ENCODE peak calls at places on chromosomes 2 and 18, in six cellular contexts. U is GM12878, Q is A549, I is upper lobe of left lung, L is K562, V is HepG2. K is an unnamed sample.

GRCh38 chr18:51637881-51638280 is 440.4 kb upstream of the MEX3C start:
- ATAC-seq in U (no peak), Q (no peak), I (no peak), L (no peak), V (no peak), K (no peak)

GRCh38 chr2:109209412-109209811 is 80.4 kb downstream of the SH3RF3 start:
- ATAC-seq in U (no peak), Q (peak), I (no peak), L (no peak), V (no peak), K (peak)

GRCh38 chr18:63177822-63178525 is 141.6 kb downstream of the BCL2 start:
- ATAC-seq in U (no peak), Q (no peak), I (no peak), L (no peak), V (no peak), K (peak)

GRCh38 chr2:188324067-188324466 is 32.4 kb downstream of the GULP1 start:
- ATAC-seq in U (no peak), Q (no peak), I (no peak), L (no peak), V (no peak), K (no peak)

GRCh38 chr2:24909555-24910177 is 10.4 kb downstream of the ADCY3 start:
- ATAC-seq in U (no peak), Q (no peak), I (no peak), L (no peak), V (no peak), K (no peak)

GRCh38 chr2:187580462-187581124 is 26.4 kb upstream of the TFPI start:
- ATAC-seq in U (peak), Q (peak), I (no peak), L (peak), V (peak), K (no peak)

GRCh38 chr2:119692954-119693353 is 14.0 kb downstream of the TMEM177 start:
- ATAC-seq in U (no peak), Q (no peak), I (no peak), L (no peak), V (peak), K (no peak)

GRCh38 chr2:212007972-212008371 is 530.6 kb downstream of the ERBB4 start:
- ATAC-seq in U (no peak), Q (no peak), I (no peak), L (no peak), V (no peak), K (no peak)

GRCh38 chr18:32333781-32334180 is 136.9 kb downstream of the GAREM1 start:
- ATAC-seq in U (no peak), Q (peak), I (no peak), L (no peak), V (peak), K (no peak)

GRCh38 chr2:129465045-129465444 is 514.4 kb upstream of the RAB6C start:
- ATAC-seq in U (no peak), Q (no peak), I (no peak), L (no peak), V (no peak), K (no peak)

GRCh38 chr2:210956101-210956500 is 399.7 kb downstream of the CPS1 start:
- ATAC-seq in U (no peak), Q (no peak), I (no peak), L (no peak), V (no peak), K (no peak)

GRCh38 chr2:55120634-55121359 is 70.5 kb upstream of the RTN4 start:
- ATAC-seq in U (no peak), Q (peak), I (no peak), L (peak), V (peak), K (no peak)

GRCh38 chr2:240456607-240457222 is 21.3 kb downstream of the GPC1 start:
- ATAC-seq in U (no peak), Q (no peak), I (peak), L (no peak), V (no peak), K (no peak)

GRCh38 chr2:164802095-164802744 is 39.4 kb downstream of the COBLL1 start:
- ATAC-seq in U (no peak), Q (no peak), I (no peak), L (no peak), V (peak), K (no peak)

GRCh38 chr2:121382744-121383143 is 97.7 kb upstream of the TFCP2L1 start:
- ATAC-seq in U (peak), Q (peak), I (no peak), L (peak), V (peak), K (no peak)

GRCh38 chr2:85390941-85391669 is 19.1 kb downstream of the CAPG start:
- ATAC-seq in U (peak), Q (peak), I (peak), L (peak), V (peak), K (peak)

GRCh38 chr2:13034861-13035260 is 318.1 kb downstream of the TRIB2 start:
- ATAC-seq in U (no peak), Q (no peak), I (no peak), L (no peak), V (no peak), K (no peak)

GRCh38 chr2:157418215-157418614 is 25.7 kb downstream of the CYTIP start:
- ATAC-seq in U (no peak), Q (no peak), I (no peak), L (no peak), V (no peak), K (no peak)

GRCh38 chr18:27838230-27838629 is 338.7 kb downstream of the CDH2 start:
- ATAC-seq in U (no peak), Q (no peak), I (no peak), L (no peak), V (no peak), K (no peak)

GRCh38 chr2:28445448-28446258 is 50.2 kb upstream of the PLB1 start:
- ATAC-seq in U (no peak), Q (peak), I (peak), L (no peak), V (no peak), K (peak)

GRCh38 chr2:127161176-127162136 is 54.5 kb upstream of the BIN1 start:
- ATAC-seq in U (no peak), Q (no peak), I (no peak), L (no peak), V (no peak), K (no peak)

GRCh38 chr2:42300527-42300926 is 60.5 kb downstream of the COX7A2L start:
- ATAC-seq in U (no peak), Q (no peak), I (no peak), L (no peak), V (peak), K (no peak)

GRCh38 chr2:109164739-109165221 is 35.8 kb downstream of the SH3RF3 start:
- ATAC-seq in U (no peak), Q (no peak), I (no peak), L (no peak), V (no peak), K (peak)

GRCh38 chr18:23438608-23439366 is 14.3 kb upstream of the RIOK3 start:
- ATAC-seq in U (peak), Q (no peak), I (no peak), L (peak), V (peak), K (no peak)

DNA sequence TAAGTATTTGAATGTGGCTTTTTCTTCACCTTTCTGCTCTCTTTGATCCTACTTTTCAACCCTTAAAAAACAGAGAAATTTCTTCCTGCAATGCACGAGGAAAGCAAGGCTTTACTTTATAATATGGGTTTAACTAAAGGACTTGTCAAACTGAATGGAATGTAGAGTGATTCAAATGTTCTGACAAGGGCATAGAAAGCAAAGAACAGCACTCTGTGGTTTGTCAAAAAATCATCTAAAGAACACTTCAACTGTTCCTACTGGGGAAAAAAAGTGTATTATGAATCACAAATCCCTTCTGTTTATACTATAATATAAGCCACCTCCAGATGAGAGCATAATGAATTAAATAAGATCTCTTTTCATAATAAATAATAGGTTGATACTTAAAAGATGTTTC is 45.0 kb upstream of the RIT2 start:
- ATAC-seq in U (no peak), Q (no peak), I (no peak), L (no peak), V (no peak), K (no peak)
- TF ChIP-seq EP300 in U (no peak), Q (no peak), I (no peak), L (no peak), V (no peak), K (no peak)

DNA sequence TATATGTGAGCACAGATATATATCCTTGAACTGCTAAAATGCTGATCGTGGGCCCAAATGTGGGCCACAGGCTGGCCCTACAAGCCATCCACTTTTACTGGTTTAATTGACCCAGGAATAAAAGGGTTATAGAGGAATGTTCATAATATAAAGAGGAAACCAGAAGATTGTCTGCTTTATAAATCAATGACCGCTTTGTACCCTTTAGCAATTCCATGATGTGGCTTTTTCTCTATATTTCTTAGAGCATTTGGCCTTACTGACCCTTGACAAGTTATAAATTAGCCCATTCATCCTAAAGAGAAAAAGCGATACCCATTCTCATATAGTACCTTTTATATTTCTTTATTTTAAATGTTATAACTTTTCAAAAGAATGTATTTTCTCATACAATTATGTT is 87.1 kb upstream of the ITGA4 start:
- ATAC-seq in U (no peak), Q (no peak), I (no peak), L (no peak), V (no peak), K (no peak)
- H3K27ac ChIP-seq in U (no peak), Q (no peak), I (no peak), L (no peak), V (no peak), K (no peak)

GRCh38 chr2:102049756-102050443 is 58.1 kb downstream of the IL1R2 start:
- ATAC-seq in U (peak), Q (peak), I (no peak), L (no peak), V (no peak), K (peak)
- TF ChIP-seq EP300 in U (no peak), Q (no peak), I (no peak), L (no peak), V (no peak), K (no peak)

GRCh38 chr2:113977660-113978523 is 88.0 kb downstream of the ACTR3 start:
- ATAC-seq in U (peak), Q (peak), I (no peak), L (peak), V (peak), K (no peak)

GRCh38 chr2:113980946-113981345 is 91.1 kb downstream of the ACTR3 start:
- ATAC-seq in U (no peak), Q (no peak), I (no peak), L (no peak), V (no peak), K (no peak)

GRCh38 chr2:113981404-113982134 is 91.7 kb downstream of the ACTR3 start:
- ATAC-seq in U (no peak), Q (no peak), I (no peak), L (no peak), V (no peak), K (no peak)

GRCh38 chr2:113978524-113979171 is 88.8 kb downstream of the ACTR3 start:
- ATAC-seq in U (no peak), Q (no peak), I (no peak), L (no peak), V (no peak), K (no peak)

DNA sequence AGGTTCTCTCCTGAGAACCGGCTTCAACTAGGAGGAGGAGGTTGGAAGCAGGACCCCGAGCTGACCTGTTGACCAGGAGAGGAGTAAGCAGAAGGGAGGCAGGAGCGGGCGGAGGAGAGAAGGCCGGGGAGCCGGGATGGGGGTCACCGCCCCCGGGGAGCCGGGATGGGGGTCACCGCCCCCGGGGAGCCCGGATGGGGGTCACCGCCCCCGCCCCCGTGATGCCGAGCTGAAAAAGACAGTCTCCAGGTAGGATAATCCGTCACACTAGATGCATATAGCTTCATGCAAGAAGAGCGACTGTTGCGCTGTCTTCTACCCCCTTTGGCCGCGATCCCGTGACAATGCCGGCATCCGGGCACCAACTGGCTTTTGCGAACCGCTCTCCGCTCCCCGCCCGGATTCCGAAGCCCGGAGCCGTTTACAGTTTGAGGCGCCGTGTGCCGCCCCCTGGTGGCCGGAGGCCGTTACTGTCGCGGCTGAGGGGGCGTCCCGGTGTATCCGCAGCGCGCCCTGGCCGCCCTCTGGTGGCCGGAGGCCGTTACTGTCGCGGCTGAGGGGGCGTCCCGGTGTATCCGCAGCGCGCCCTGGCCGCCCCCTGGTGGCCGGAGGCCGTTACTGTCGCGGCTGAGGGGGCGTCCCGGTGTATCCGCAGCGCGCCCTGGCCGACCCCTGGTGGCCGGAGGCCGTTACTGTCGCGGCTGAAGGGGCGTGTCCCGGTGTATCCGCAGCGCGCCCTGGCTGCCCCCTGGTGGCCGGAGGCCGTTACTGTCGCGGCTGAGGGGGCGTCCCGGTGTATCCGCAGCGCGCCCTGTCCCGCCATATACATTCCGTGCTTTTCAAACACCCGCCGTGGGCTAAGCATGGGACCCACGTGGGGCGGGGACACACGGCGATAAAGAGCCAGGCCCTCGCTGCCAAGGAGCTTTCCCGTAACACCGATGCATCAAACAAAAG is 89.6 kb downstream of the ACTR3 start:
- ATAC-seq in U (peak), Q (no peak), I (no peak), L (no peak), V (no peak), K (no peak)
- H3K27ac ChIP-seq in U (no peak), Q (no peak), I (no peak), L (no peak), V (peak), K (no peak)

GRCh38 chr2:69177785-69178636 is 165.0 kb downstream of the ANTXR1 start:
- ATAC-seq in U (no peak), Q (peak), I (peak), L (peak), V (peak), K (peak)
- TF ChIP-seq EP300 in U (no peak), Q (no peak), I (no peak), L (no peak), V (peak), K (no peak)

GRCh38 chr18:76686737-76687231 is 135.6 kb upstream of the ZNF236 start:
- ATAC-seq in U (peak), Q (peak), I (peak), L (peak), V (peak), K (peak)
- H3K27ac ChIP-seq in U (no peak), Q (no peak), I (no peak), L (no peak), V (no peak), K (peak)

GRCh38 chr2:218368621-218369153 is 12.0 kb downstream of the CATIP start:
- ATAC-seq in U (no peak), Q (no peak), I (no peak), L (peak), V (peak), K (peak)

GRCh38 chr2:218371987-218372358 is 10.1 kb upstream of the SLC11A1 start:
- ATAC-seq in U (no peak), Q (no peak), I (no peak), L (no peak), V (peak), K (no peak)

GRCh38 chr2:218369374-218369773 is 12.7 kb upstream of the SLC11A1 start:
- ATAC-seq in U (no peak), Q (no peak), I (peak), L (no peak), V (no peak), K (no peak)

GRCh38 chr2:218368150-218368528 is 11.5 kb downstream of the CATIP start:
- ATAC-seq in U (no peak), Q (no peak), I (no peak), L (no peak), V (no peak), K (no peak)

DNA sequence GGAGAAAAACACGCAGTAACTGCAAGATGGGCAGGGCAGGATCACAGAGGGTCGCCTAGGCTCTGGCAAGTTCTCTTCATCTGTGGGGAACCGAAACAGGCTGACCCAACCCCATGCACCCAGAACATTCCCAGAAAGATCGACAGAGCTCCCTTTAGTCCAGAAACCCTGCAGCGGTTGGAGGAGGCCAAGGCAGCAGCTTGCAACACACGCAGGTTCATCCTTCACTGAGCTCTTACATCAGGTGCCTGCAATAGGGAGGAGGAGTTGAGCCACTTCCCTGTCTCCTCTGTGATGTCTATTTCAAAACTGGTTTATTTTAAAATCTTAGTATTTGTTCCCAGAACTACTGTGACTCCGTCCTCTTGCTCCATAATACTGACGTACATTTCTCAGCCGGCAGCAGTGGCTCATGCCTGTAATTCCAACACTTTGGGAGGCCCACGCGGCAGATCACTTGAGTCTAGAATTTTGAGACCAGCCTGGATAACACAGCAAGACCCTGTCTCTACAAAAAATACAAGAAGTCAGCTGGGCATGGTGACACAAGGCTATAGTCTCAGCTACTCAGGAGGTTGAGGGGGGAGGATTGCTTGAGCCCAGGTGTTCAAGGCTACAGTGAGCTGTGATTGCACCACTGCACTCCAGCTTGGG is 11.5 kb upstream of the SLC11A1 start:
- ATAC-seq in U (no peak), Q (no peak), I (peak), L (no peak), V (peak), K (peak)
- TF ChIP-seq EP300 in U (no peak), Q (no peak), I (peak), L (no peak), V (no peak), K (no peak)

GRCh38 chr2:62216113-62216512 is 20.2 kb downstream of the B3GNT2 start:
- ATAC-seq in U (peak), Q (no peak), I (no peak), L (no peak), V (peak), K (no peak)

GRCh38 chr2:62217421-62217820 is 21.5 kb downstream of the B3GNT2 start:
- ATAC-seq in U (no peak), Q (no peak), I (no peak), L (no peak), V (no peak), K (no peak)

GRCh38 chr2:62216616-62217015 is 20.7 kb downstream of the B3GNT2 start:
- ATAC-seq in U (no peak), Q (peak), I (no peak), L (no peak), V (peak), K (peak)

GRCh38 chr2:62219407-62220159 is 23.7 kb downstream of the B3GNT2 start:
- ATAC-seq in U (peak), Q (no peak), I (no peak), L (no peak), V (no peak), K (no peak)

DNA sequence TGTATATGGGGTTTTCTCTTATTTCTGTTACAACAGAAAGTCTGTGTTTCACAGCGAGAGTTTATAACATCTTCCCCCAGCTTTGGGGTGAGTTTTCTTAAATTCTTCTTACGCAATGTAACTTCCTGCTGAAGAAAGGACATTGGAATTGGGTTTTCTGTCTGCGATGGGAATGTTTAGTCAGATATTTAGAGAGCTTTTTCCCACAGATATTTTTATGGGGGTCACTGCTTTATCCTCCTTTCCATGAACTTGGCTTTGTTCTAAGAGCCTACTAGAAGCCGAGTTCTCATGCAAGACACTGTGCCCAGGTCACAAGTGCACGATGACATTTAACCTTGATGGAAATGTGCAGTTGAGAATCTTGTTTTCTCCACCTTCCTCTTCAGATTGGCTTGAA is 22.1 kb downstream of the B3GNT2 start:
- ATAC-seq in U (no peak), Q (no peak), I (no peak), L (no peak), V (no peak), K (no peak)
- H3K27ac ChIP-seq in U (peak), Q (no peak), I (peak), L (no peak), V (no peak), K (no peak)

GRCh38 chr2:8342407-8342806 is 339.4 kb upstream of the ID2 start:
- ATAC-seq in U (no peak), Q (no peak), I (no peak), L (no peak), V (no peak), K (no peak)

GRCh38 chr2:8344725-8345124 is 337.1 kb upstream of the ID2 start:
- ATAC-seq in U (no peak), Q (no peak), I (no peak), L (no peak), V (no peak), K (no peak)

GRCh38 chr2:8345200-8345599 is 336.7 kb upstream of the ID2 start:
- ATAC-seq in U (no peak), Q (no peak), I (no peak), L (no peak), V (no peak), K (no peak)

GRCh38 chr2:8346238-8346637 is 335.6 kb upstream of the ID2 start:
- ATAC-seq in U (peak), Q (no peak), I (no peak), L (no peak), V (no peak), K (no peak)

GRCh38 chr2:8346706-8347430 is 335.0 kb upstream of the ID2 start:
- ATAC-seq in U (no peak), Q (no peak), I (no peak), L (no peak), V (no peak), K (no peak)
- TF ChIP-seq EP300 in U (no peak), Q (no peak), I (no peak), L (no peak), V (no peak), K (no peak)

K was measured in gastroesophageal sphincter.